ENCODE peak calls at places on chromosome 6, in four cellular contexts. K, J, M and C are unnamed samples.

GRCh38 chr6:44304282-44305199 is 8.6 kb downstream of the AARS2 start:
- DNase-seq in K (no peak), J (peak; percentile 55), M (peak; percentile 61), C (no peak)

GRCh38 chr6:19333936-19334335 is 503.2 kb upstream of the ID4 start:
- DNase-seq in K (no peak), J (no peak), M (peak; percentile 45), C (no peak)

GRCh38 chr6:136511921-136512320 is 38.3 kb downstream of the MAP7 start:
- DNase-seq in K (no peak), J (no peak), M (no peak), C (no peak)

GRCh38 chr6:57021086-57021720 is 25.3 kb upstream of the KIAA1586 start:
- DNase-seq in K (no peak), J (no peak), M (peak; percentile 75), C (peak; percentile 40)

GRCh38 chr6:111692327-111693164 is 86.9 kb upstream of the TRAF3IP2 start:
- DNase-seq in K (no peak), J (no peak), M (no peak), C (no peak)

GRCh38 chr6:33306356-33306755 is 7.5 kb downstream of the TAPBP start:
- DNase-seq in K (no peak), J (no peak), M (no peak), C (no peak)

GRCh38 chr6:63887011-63887751 is 251.6 kb downstream of the PHF3 start:
- DNase-seq in K (no peak), J (no peak), M (no peak), C (no peak)

GRCh38 chr6:25973923-25974555 is 11.4 kb downstream of the TRIM38 start:
- DNase-seq in K (no peak), J (no peak), M (no peak), C (no peak)

GRCh38 chr6:2688416-2689064 is 62.2 kb downstream of the MYLK4 start:
- DNase-seq in K (no peak), J (no peak), M (peak; percentile 85), C (peak; percentile 70)

GRCh38 chr6:29230666-29231065 is 60.0 kb downstream of the OR2J2 start:
- DNase-seq in K (no peak), J (no peak), M (no peak), C (no peak)

GRCh38 chr6:65633516-65633915 is 73.5 kb downstream of the EYS start:
- DNase-seq in K (no peak), J (no peak), M (peak; percentile 19), C (peak; percentile 1)

DNA sequence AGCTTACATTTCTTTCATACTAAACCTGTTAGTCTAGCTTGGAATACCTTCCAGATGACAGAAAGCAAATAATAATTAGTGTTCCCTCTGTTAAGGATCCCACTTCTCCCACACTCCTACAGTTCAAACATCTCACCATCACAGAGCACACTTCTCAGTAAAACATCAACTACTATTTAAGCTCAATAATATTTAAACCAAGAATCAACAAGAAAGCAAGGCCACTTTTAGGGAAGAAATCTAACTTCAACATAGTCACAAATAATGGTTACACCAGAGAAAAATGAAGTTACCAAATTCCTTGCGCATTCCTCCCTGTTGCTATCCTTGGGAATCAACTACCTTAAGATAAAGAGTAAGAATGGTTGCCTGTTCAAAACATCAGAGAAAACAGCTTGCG is 1.6 kb downstream of the SNX14 start:
- DNase-seq in K (no peak), J (no peak), M (no peak), C (no peak)
- H3K4me3 ChIP-seq in K (peak overlapping the region; percentile 97), J (no peak overlapping the region), M (peak overlapping the region; percentile 0), C (peak overlapping the region; percentile 69)

DNA sequence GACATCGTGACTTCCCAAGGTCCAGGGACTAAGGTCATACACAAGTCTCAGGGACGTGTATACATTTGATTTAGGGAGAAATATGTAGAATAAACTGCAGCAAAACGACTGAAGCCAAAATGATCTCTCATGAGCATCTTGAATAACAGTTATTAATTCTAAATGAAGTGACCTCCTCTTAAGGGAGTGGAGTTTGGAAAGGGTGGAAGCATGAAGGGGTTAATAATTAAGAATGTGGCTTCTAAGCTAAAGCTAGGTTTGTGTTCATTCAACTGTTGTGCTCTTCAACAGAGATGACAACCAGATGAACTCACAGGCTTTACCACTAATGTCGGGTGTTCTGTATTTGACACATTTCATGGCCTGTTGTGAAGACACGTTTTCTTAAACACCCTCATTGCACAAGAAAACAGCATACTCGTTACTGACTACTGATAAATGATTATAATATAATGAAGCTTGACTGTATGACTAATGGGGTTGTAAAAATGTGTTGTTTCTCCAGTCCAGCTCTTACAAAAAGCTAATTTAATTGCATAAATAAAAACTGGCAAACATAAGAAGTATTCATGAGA is 1.5 kb downstream of the PPP1R14C start:
- DNase-seq in K (no peak), J (no peak), M (no peak), C (no peak)
- H3K4me3 ChIP-seq in K (no peak overlapping the region), J (no peak overlapping the region), M (no peak overlapping the region), C (no peak overlapping the region)

GRCh38 chr6:159100789-159101182 is 56.0 kb upstream of the TAGAP start:
- DNase-seq in K (peak; percentile 35), J (no peak), M (no peak), C (no peak)

GRCh38 chr6:159101656-159102055 is 56.9 kb upstream of the TAGAP start:
- DNase-seq in K (peak; percentile 40), J (no peak), M (no peak), C (no peak)

GRCh38 chr6:159104163-159104885 is 59.5 kb upstream of the TAGAP start:
- DNase-seq in K (peak; percentile 73), J (peak; percentile 78), M (peak; percentile 76), C (peak; percentile 13)

GRCh38 chr6:159103396-159104162 is 58.8 kb upstream of the TAGAP start:
- DNase-seq in K (peak; percentile 70), J (no peak), M (no peak), C (no peak)

DNA sequence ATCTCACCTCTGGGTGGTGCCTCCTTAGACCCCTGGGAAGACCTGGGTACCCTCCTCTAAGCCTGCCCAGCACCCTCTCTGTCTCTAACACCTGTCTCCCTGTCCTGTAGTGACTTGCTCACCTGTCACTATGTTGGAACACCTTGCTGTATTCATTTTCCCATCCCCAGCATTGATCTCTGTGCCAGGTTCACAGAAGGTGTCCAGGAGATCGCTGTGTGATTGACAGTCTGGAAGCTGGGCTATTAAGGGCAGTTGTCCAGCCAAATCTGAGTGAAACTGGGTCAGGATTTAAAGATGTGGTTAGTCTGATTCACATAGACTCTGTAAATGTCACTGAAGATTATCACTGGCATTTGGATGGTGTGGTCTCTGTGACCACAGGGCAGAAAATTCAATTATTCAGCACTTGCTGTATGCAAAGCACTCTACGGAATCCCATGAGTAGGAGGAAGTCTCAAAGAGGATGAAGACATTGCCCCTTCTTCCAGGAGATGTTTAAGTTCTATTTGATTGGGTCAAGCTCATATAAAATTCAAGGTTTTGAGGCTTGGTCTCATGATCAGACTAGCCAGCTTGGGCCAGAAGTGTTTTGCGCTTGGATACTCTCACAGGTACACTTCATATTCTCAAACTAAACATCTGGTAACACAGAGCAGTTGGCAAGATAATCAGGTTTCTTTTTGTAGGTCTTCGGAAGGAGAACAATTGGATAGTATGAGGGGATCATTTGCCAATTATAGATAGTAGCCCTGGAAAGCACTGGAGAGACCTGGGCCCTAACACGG is 57.8 kb upstream of the TAGAP start:
- DNase-seq in K (peak; percentile 31), J (no peak), M (no peak), C (no peak)
- H3K4me3 ChIP-seq in K (no peak overlapping the region), J (no peak overlapping the region), M (no peak overlapping the region), C (no peak overlapping the region)

DNA sequence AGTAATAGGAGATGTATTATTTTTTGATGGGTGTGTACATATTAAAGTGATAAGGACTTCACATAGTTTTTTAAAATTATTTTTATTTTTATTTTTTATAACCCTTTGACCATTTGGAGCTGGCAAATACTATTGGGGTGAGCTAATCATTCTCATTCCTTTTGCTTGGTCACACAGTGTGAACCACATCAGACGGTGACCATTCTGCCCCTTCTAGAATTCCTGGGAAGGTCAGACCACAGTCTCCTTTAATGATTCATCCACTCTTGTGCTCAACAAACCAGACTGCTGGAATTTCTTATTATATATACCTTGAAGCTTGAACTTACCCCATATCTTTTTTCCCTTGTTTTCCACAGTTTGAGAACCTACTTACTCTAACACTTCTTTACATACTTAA is 23.9 kb upstream of the PRL start:
- DNase-seq in K (no peak), J (no peak), M (peak; percentile 79), C (peak; percentile 82)
- H3K4me3 ChIP-seq in K (no peak overlapping the region), J (no peak overlapping the region), M (no peak overlapping the region), C (no peak overlapping the region)

DNA sequence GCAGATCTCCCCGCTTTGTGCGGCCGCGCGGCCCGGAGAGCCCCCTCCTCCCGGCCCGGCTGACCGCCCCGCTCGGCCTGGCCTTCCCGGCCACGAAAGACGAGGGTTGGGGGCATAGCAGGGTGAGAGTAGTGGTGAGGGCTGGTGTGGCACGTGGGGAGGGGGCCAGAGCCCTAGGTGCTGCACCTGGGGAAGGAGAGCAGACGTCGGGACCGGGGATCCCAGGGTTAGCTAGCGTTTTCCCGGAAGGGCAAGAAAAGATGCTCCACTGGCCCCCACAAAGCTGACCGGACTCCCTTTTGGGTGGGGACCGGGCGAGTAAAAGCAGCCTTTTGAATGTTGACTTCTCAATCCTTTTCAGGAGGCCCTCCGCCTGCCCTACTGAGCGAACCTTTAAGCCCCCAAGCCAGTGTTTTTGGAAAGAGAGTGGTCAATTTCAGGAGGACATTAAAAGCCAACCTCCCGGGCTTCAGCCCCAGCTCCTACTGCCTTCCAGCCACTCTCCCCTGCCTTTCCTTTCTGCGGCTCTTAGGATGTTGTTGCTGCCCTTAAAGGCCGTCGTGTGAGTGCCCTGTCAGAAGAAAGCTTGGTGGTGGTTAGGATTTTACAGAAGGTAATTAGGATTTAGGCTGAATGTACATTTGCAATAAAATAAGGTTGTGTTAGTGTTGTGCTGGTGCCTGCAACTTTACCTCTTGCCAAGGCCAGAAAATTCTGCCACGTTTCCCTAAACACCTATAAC is 652 bp upstream of the BACH2 start:
- DNase-seq in K (no peak), J (no peak), M (no peak), C (no peak)
- H3K4me3 ChIP-seq in K (peak overlapping the region; percentile 99), J (peak overlapping the region; percentile 54), M (peak overlapping the region; percentile 66), C (peak overlapping the region; percentile 64)